ENCODE peak calls at places on chromosomes 13 and 19, in five cellular contexts. One of them, this sample, is unnamed. For H3K36me3, the result is how much of the 10 kb centered on the place peaks cover.

GRCh38 chr13:112697756-112698655 is 8.2 kb downstream of the ATP11A start:
- DNase-seq in cardiac muscle cell: no peak
- DNase-seq in brain microvascular endothelial cell: no peak
- DNase-seq in psoas muscle: peak
- DNase-seq in HCT116: no peak
- DNase-seq in this sample: no peak

GRCh38 chr19:38634757-38635482 is 12.5 kb upstream of the ACTN4 start:
- DNase-seq in cardiac muscle cell: peak
- DNase-seq in brain microvascular endothelial cell: peak
- DNase-seq in psoas muscle: peak
- DNase-seq in HCT116: no peak
- DNase-seq in this sample: peak

GRCh38 chr19:2983351-2984195 is 6.2 kb downstream of the TLE6 start:
- DNase-seq in cardiac muscle cell: peak
- DNase-seq in brain microvascular endothelial cell: no peak
- DNase-seq in psoas muscle: peak
- DNase-seq in HCT116: no peak
- DNase-seq in this sample: no peak

GRCh38 chr13:49828452-49828851 is 36.0 kb upstream of the KPNA3 start:
- DNase-seq in cardiac muscle cell: no peak
- DNase-seq in brain microvascular endothelial cell: no peak
- DNase-seq in psoas muscle: no peak
- DNase-seq in HCT116: no peak
- DNase-seq in this sample: no peak

GRCh38 chr19:37872383-37872782 is 34.0 kb downstream of the WDR87 start:
- DNase-seq in cardiac muscle cell: no peak
- DNase-seq in brain microvascular endothelial cell: no peak
- DNase-seq in psoas muscle: no peak
- DNase-seq in HCT116: no peak
- DNase-seq in this sample: no peak

GRCh38 chr13:93361703-93362102 is 135.1 kb downstream of the GPC6 start:
- DNase-seq in cardiac muscle cell: no peak
- DNase-seq in brain microvascular endothelial cell: no peak
- DNase-seq in psoas muscle: no peak
- DNase-seq in HCT116: no peak
- DNase-seq in this sample: no peak

GRCh38 chr13:42474954-42475353 is 99.0 kb upstream of the TNFSF11 start:
- DNase-seq in cardiac muscle cell: peak
- DNase-seq in brain microvascular endothelial cell: peak
- DNase-seq in psoas muscle: no peak
- DNase-seq in HCT116: no peak
- DNase-seq in this sample: no peak

GRCh38 chr19:33134571-33135041 is 2.7 kb downstream of the WDR88 start:
- DNase-seq in cardiac muscle cell: no peak
- DNase-seq in brain microvascular endothelial cell: no peak
- DNase-seq in psoas muscle: no peak
- DNase-seq in HCT116: no peak
- DNase-seq in this sample: peak

GRCh38 chr19:17616961-17617806 is 61.7 kb downstream of the COLGALT1 start:
- DNase-seq in cardiac muscle cell: peak
- DNase-seq in brain microvascular endothelial cell: peak
- DNase-seq in psoas muscle: no peak
- DNase-seq in HCT116: peak
- DNase-seq in this sample: no peak

GRCh38 chr13:97261254-97262015 is 39.3 kb downstream of the MBNL2 start:
- DNase-seq in cardiac muscle cell: no peak
- DNase-seq in brain microvascular endothelial cell: no peak
- DNase-seq in psoas muscle: no peak
- DNase-seq in HCT116: no peak
- DNase-seq in this sample: no peak

GRCh38 chr19:31317542-31317941 is 31.7 kb downstream of the TSHZ3 start:
- DNase-seq in cardiac muscle cell: no peak
- DNase-seq in brain microvascular endothelial cell: no peak
- DNase-seq in psoas muscle: no peak
- DNase-seq in HCT116: no peak
- DNase-seq in this sample: no peak

GRCh38 chr19:42420055-42420544 is 7.1 kb downstream of the LIPE start:
- DNase-seq in cardiac muscle cell: peak
- DNase-seq in brain microvascular endothelial cell: peak
- DNase-seq in psoas muscle: no peak
- DNase-seq in HCT116: peak
- DNase-seq in this sample: peak

GRCh38 chr19:29060833-29061364 is 152.1 kb downstream of the UQCRFS1 start:
- DNase-seq in cardiac muscle cell: no peak
- DNase-seq in brain microvascular endothelial cell: no peak
- DNase-seq in psoas muscle: no peak
- DNase-seq in HCT116: no peak
- DNase-seq in this sample: no peak

GRCh38 chr19:47729799-47730520 is 15.4 kb upstream of the NOP53 start:
- DNase-seq in cardiac muscle cell: peak
- DNase-seq in brain microvascular endothelial cell: no peak
- DNase-seq in psoas muscle: peak
- DNase-seq in HCT116: no peak
- DNase-seq in this sample: no peak

GRCh38 chr19:18379803-18380747 is 5.9 kb upstream of the GDF15 start:
- DNase-seq in cardiac muscle cell: peak
- DNase-seq in brain microvascular endothelial cell: peak
- DNase-seq in psoas muscle: peak
- DNase-seq in HCT116: peak
- DNase-seq in this sample: no peak

GRCh38 chr19:49338691-49339363 is 3.6 kb downstream of the CD37 start:
- DNase-seq in cardiac muscle cell: peak
- DNase-seq in brain microvascular endothelial cell: peak
- DNase-seq in psoas muscle: peak
- DNase-seq in HCT116: no peak
- DNase-seq in this sample: peak

GRCh38 chr13:95121516-95121915 is 179.7 kb downstream of the ABCC4 start:
- DNase-seq in cardiac muscle cell: no peak
- DNase-seq in brain microvascular endothelial cell: no peak
- DNase-seq in psoas muscle: no peak
- DNase-seq in HCT116: no peak
- DNase-seq in this sample: no peak

GRCh38 chr13:46491641-46492040 is 61.3 kb upstream of the LRCH1 start:
- DNase-seq in cardiac muscle cell: no peak
- DNase-seq in brain microvascular endothelial cell: no peak
- DNase-seq in psoas muscle: no peak
- DNase-seq in HCT116: no peak
- DNase-seq in this sample: no peak

GRCh38 chr19:3518669-3519068 is 12.6 kb downstream of the FZR1 start:
- DNase-seq in cardiac muscle cell: no peak
- DNase-seq in brain microvascular endothelial cell: no peak
- DNase-seq in psoas muscle: no peak
- DNase-seq in HCT116: no peak
- DNase-seq in this sample: no peak

GRCh38 chr19:18593367-18594095 is 4.9 kb downstream of the REX1BD start:
- DNase-seq in cardiac muscle cell: no peak
- DNase-seq in brain microvascular endothelial cell: no peak
- DNase-seq in psoas muscle: no peak
- DNase-seq in HCT116: no peak
- DNase-seq in this sample: no peak

GRCh38 chr13:113114511-113115362 is 7.9 kb upstream of the F10 start:
- DNase-seq in cardiac muscle cell: no peak
- DNase-seq in brain microvascular endothelial cell: no peak
- DNase-seq in psoas muscle: no peak
- DNase-seq in HCT116: no peak
- DNase-seq in this sample: no peak

GRCh38 chr19:48629599-48630288 is 7.4 kb downstream of the DBP start:
- DNase-seq in cardiac muscle cell: peak
- DNase-seq in brain microvascular endothelial cell: peak
- DNase-seq in psoas muscle: peak
- DNase-seq in HCT116: peak
- DNase-seq in this sample: no peak

GRCh38 chr19:24060687-24061356 is 26.2 kb upstream of the ZNF254 start:
- DNase-seq in cardiac muscle cell: no peak
- DNase-seq in brain microvascular endothelial cell: no peak
- DNase-seq in psoas muscle: no peak
- DNase-seq in HCT116: peak
- DNase-seq in this sample: no peak

GRCh38 chr13:44273991-44274810 is 99.4 kb upstream of the SERP2 start:
- DNase-seq in cardiac muscle cell: peak
- DNase-seq in brain microvascular endothelial cell: no peak
- DNase-seq in psoas muscle: no peak
- DNase-seq in HCT116: no peak
- DNase-seq in this sample: peak

GRCh38 chr13:79678100-79678499 is 197.1 kb downstream of the NDFIP2 start:
- DNase-seq in cardiac muscle cell: peak
- DNase-seq in brain microvascular endothelial cell: peak
- DNase-seq in psoas muscle: no peak
- DNase-seq in HCT116: no peak
- DNase-seq in this sample: no peak

GRCh38 chr13:79673310-79673992 is 192.5 kb downstream of the NDFIP2 start:
- DNase-seq in cardiac muscle cell: no peak
- DNase-seq in brain microvascular endothelial cell: no peak
- DNase-seq in psoas muscle: no peak
- DNase-seq in HCT116: no peak
- DNase-seq in this sample: no peak

GRCh38 chr13:79673993-79674377 is 193.0 kb downstream of the NDFIP2 start:
- DNase-seq in cardiac muscle cell: no peak
- DNase-seq in brain microvascular endothelial cell: no peak
- DNase-seq in psoas muscle: no peak
- DNase-seq in HCT116: no peak
- DNase-seq in this sample: no peak

GRCh38 chr13:79674765-79675515 is 194.0 kb downstream of the NDFIP2 start:
- DNase-seq in cardiac muscle cell: no peak
- DNase-seq in brain microvascular endothelial cell: no peak
- DNase-seq in psoas muscle: no peak
- DNase-seq in HCT116: no peak
- DNase-seq in this sample: no peak

DNA sequence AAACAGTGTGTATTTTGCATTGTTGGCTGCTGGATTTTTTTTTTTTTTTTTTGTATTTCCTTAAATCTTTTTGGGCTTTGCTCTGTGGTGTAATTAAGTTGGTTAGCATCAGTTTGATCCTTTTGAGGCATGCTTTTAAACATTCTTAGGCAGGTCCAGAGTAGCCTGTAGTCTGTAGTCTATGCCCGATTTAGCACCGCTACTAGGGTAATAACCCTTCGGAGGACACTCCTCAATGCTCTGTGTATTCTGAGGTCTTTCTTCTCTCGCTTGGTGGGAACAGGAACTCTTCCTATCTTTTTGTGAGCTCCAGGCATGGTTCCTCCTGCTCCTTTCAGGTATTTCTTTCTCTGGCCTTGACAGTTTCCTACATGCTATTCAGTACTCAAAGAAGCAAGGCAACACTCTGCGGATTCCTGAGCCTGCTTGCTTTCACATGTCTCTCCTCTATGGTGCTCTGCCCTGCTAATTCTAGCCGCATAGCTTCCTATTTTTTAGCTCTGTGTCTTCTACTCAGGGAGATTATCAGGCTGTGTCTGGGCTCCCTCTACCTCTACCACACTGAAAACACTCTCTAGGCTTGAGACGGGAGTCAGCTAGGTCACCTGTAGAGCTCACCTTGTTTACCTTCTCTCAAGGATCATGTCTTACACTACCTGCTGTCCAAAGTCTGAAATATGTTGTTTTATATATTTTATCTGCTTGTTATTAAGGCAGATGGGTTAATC is 195.1 kb downstream of the NDFIP2 start:
- DNase-seq in cardiac muscle cell: no peak
- DNase-seq in brain microvascular endothelial cell: no peak
- DNase-seq in psoas muscle: no peak
- DNase-seq in HCT116: no peak
- DNase-seq in this sample: no peak
- TF ChIP-seq CTCF in cardiac muscle cell: no peak
- TF ChIP-seq CTCF in brain microvascular endothelial cell: no peak
- TF ChIP-seq CTCF in psoas muscle: no peak
- TF ChIP-seq CTCF in HCT116: no peak
- TF ChIP-seq CTCF in this sample: no peak

DNA sequence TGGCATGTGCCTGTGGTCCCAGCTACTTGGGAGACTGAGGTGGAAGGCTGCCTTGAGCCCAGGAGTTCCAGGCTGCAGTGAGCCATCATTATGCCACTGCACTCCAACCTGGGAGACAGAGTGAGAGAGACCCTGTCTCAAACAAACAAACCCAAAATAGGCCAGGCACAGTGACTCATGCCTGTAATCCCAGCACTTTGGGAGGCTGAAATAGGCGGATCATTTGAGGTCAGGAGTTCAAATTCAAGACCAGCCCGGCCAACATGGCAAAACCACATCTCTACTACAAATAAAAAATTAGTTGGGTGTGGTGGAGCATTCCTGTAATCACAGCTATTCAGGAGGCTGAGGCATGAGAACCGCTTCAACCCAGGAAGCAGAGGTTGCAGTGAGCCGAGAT is 7.0 kb downstream of the STX10 start:
- DNase-seq in cardiac muscle cell: peak
- DNase-seq in brain microvascular endothelial cell: peak
- DNase-seq in psoas muscle: no peak
- DNase-seq in HCT116: no peak
- DNase-seq in this sample: no peak
- H3K36me3 ChIP-seq in cardiac muscle cell: under half
- H3K36me3 ChIP-seq in brain microvascular endothelial cell: under half
- H3K36me3 ChIP-seq in psoas muscle: half or more
- H3K36me3 ChIP-seq in HCT116: under half
- H3K36me3 ChIP-seq in this sample: under half

DNA sequence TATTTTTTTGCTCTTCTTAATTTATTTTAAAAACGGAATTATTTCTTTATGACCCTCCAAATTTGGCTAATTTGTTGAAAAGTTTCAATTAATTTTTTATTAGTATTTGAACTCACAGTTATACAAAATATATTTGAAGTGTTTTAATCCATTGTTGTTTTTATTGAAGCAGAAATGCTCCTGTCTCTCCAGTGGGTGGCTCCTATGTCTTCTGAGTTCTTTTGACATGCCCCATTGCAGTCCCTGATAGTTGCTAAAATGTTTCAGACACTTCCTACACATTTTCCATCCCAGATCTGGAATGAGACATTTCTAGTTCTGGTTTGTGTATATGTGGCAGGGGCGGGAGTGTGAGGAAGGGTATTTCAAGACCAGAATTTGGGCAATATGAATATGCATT is 579.4 kb upstream of the PRR20A start:
- DNase-seq in cardiac muscle cell: no peak
- DNase-seq in brain microvascular endothelial cell: no peak
- DNase-seq in psoas muscle: no peak
- DNase-seq in HCT116: no peak
- DNase-seq in this sample: no peak
- TF ChIP-seq CTCF in cardiac muscle cell: no peak
- TF ChIP-seq CTCF in brain microvascular endothelial cell: no peak
- TF ChIP-seq CTCF in psoas muscle: no peak
- TF ChIP-seq CTCF in HCT116: no peak
- TF ChIP-seq CTCF in this sample: no peak

DNA sequence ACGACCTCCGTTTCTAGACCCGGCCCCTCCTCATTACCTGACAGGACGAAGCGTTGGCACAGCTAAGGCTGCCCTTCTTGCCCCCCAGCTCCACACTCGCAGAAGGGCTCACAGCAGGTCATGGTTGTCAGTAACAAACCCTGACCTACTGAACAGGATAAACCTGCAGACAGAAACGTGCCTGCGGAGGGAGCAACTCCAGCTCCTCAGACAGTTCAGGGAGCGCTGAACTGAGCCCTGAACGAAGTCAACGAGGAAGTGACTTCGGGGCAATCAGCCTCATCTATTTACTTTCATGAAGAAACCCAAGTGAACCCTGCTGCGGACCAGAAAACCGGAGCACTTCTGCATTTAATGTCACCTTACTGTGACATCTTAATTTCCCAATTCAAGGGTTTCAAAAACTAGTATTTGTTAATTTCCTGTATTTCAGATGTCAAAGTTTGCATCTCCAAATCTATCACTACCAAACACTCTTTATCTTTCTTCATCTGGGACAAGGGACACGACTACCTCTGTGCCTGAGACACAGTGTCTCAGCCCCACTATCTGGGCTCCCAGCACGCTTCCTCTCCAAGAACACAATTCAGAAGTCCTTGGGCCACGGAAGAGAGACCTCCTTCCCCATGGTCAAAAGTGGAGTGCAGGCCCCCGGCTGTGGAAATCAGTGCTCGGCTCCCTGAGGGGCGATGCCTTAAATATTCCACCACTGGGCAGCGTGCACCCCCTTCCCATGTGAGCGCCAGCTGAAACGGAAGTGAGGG is 40.2 kb downstream of the CARS2 start:
- DNase-seq in cardiac muscle cell: no peak
- DNase-seq in brain microvascular endothelial cell: no peak
- DNase-seq in psoas muscle: no peak
- DNase-seq in HCT116: no peak
- DNase-seq in this sample: no peak
- H3K36me3 ChIP-seq in cardiac muscle cell: under half
- H3K36me3 ChIP-seq in brain microvascular endothelial cell: under half
- H3K36me3 ChIP-seq in psoas muscle: half or more
- H3K36me3 ChIP-seq in HCT116: under half
- H3K36me3 ChIP-seq in this sample: under half